ENCODE peak calls at places on chromosomes 1 and 21, in eight cellular contexts. One of them, this sample, is unnamed.

GRCh38 chr1:191343816-191344215 is 814.4 kb upstream of the RGS18 start:
- DNase-seq in kidney tubule cell: peak; percentile 58
- DNase-seq in naive thymus-derived CD8-positive, alpha-beta T cell: no peak
- DNase-seq in upper lobe of right lung: no peak
- DNase-seq in prostate gland: no peak
- DNase-seq in suprapubic skin: no peak
- DNase-seq in GM03348: no peak
- DNase-seq in stimulated activated CD4-positive, alpha-beta T cell treated with anti-CD3 and anti-CD28 coated beads, Interleukin-15, amount 100 ng/mL, for 24 hours: no peak
- DNase-seq in this sample: no peak

GRCh38 chr1:244161111-244161510 is 110.0 kb downstream of the ZBTB18 start:
- DNase-seq in kidney tubule cell: no peak
- DNase-seq in naive thymus-derived CD8-positive, alpha-beta T cell: no peak
- DNase-seq in stimulated activated CD4-positive, alpha-beta T cell treated with anti-CD3 and anti-CD28 coated beads, Interleukin-15, amount 100 ng/mL, for 24 hours: no peak
- DNase-seq in prostate gland: no peak
- DNase-seq in GM03348: no peak
- DNase-seq in upper lobe of right lung: no peak
- DNase-seq in suprapubic skin: no peak
- DNase-seq in this sample: no peak

GRCh38 chr1:178702141-178702540 is 22.9 kb upstream of the RALGPS2 start:
- DNase-seq in stimulated activated CD4-positive, alpha-beta T cell treated with anti-CD3 and anti-CD28 coated beads, Interleukin-15, amount 100 ng/mL, for 24 hours: no peak
- DNase-seq in naive thymus-derived CD8-positive, alpha-beta T cell: no peak
- DNase-seq in GM03348: peak; percentile 55
- DNase-seq in suprapubic skin: no peak
- DNase-seq in kidney tubule cell: no peak
- DNase-seq in prostate gland: no peak
- DNase-seq in upper lobe of right lung: no peak
- DNase-seq in this sample: no peak

GRCh38 chr21:14080040-14080763 is 130.6 kb downstream of the LIPI start:
- DNase-seq in kidney tubule cell: no peak
- DNase-seq in stimulated activated CD4-positive, alpha-beta T cell treated with anti-CD3 and anti-CD28 coated beads, Interleukin-15, amount 100 ng/mL, for 24 hours: no peak
- DNase-seq in prostate gland: no peak
- DNase-seq in GM03348: no peak
- DNase-seq in suprapubic skin: no peak
- DNase-seq in naive thymus-derived CD8-positive, alpha-beta T cell: no peak
- DNase-seq in upper lobe of right lung: no peak
- DNase-seq in this sample: no peak

GRCh38 chr1:52590275-52590674 is 11.9 kb upstream of the GPX7 start:
- DNase-seq in kidney tubule cell: no peak
- DNase-seq in GM03348: no peak
- DNase-seq in naive thymus-derived CD8-positive, alpha-beta T cell: no peak
- DNase-seq in suprapubic skin: no peak
- DNase-seq in prostate gland: no peak
- DNase-seq in stimulated activated CD4-positive, alpha-beta T cell treated with anti-CD3 and anti-CD28 coated beads, Interleukin-15, amount 100 ng/mL, for 24 hours: no peak
- DNase-seq in upper lobe of right lung: no peak
- DNase-seq in this sample: no peak

GRCh38 chr21:30436986-30437385 is 3.1 kb upstream of the KRTAP15-1 start:
- DNase-seq in suprapubic skin: no peak
- DNase-seq in GM03348: no peak
- DNase-seq in kidney tubule cell: no peak
- DNase-seq in prostate gland: no peak
- DNase-seq in upper lobe of right lung: no peak
- DNase-seq in naive thymus-derived CD8-positive, alpha-beta T cell: no peak
- DNase-seq in stimulated activated CD4-positive, alpha-beta T cell treated with anti-CD3 and anti-CD28 coated beads, Interleukin-15, amount 100 ng/mL, for 24 hours: no peak
- DNase-seq in this sample: no peak

GRCh38 chr1:46689326-46689725 is 17.7 kb downstream of the TEX38 start:
- DNase-seq in suprapubic skin: no peak
- DNase-seq in stimulated activated CD4-positive, alpha-beta T cell treated with anti-CD3 and anti-CD28 coated beads, Interleukin-15, amount 100 ng/mL, for 24 hours: no peak
- DNase-seq in kidney tubule cell: no peak
- DNase-seq in upper lobe of right lung: no peak
- DNase-seq in GM03348: no peak
- DNase-seq in naive thymus-derived CD8-positive, alpha-beta T cell: no peak
- DNase-seq in prostate gland: no peak
- DNase-seq in this sample: no peak

GRCh38 chr1:50959303-50959912 is 659 bp downstream of the FAF1 start:
- DNase-seq in suprapubic skin: no peak
- DNase-seq in stimulated activated CD4-positive, alpha-beta T cell treated with anti-CD3 and anti-CD28 coated beads, Interleukin-15, amount 100 ng/mL, for 24 hours: peak; percentile 55
- DNase-seq in prostate gland: peak; percentile 24
- DNase-seq in GM03348: peak; percentile 4
- DNase-seq in naive thymus-derived CD8-positive, alpha-beta T cell: peak; percentile 37
- DNase-seq in upper lobe of right lung: no peak
- DNase-seq in kidney tubule cell: peak; percentile 73
- DNase-seq in this sample: peak; percentile 68

GRCh38 chr1:151370211-151370911 is 2.1 kb downstream of the SELENBP1 start:
- DNase-seq in naive thymus-derived CD8-positive, alpha-beta T cell: no peak
- DNase-seq in stimulated activated CD4-positive, alpha-beta T cell treated with anti-CD3 and anti-CD28 coated beads, Interleukin-15, amount 100 ng/mL, for 24 hours: no peak
- DNase-seq in prostate gland: no peak
- DNase-seq in suprapubic skin: no peak
- DNase-seq in GM03348: no peak
- DNase-seq in upper lobe of right lung: peak; percentile 76
- DNase-seq in kidney tubule cell: no peak
- DNase-seq in this sample: no peak

GRCh38 chr1:169484683-169485426 is 889 bp downstream of the SLC19A2 start:
- DNase-seq in naive thymus-derived CD8-positive, alpha-beta T cell: no peak
- DNase-seq in GM03348: peak; percentile 58
- DNase-seq in upper lobe of right lung: peak; percentile 80
- DNase-seq in prostate gland: peak; percentile 42
- DNase-seq in suprapubic skin: peak; percentile 82
- DNase-seq in kidney tubule cell: peak; percentile 58
- DNase-seq in stimulated activated CD4-positive, alpha-beta T cell treated with anti-CD3 and anti-CD28 coated beads, Interleukin-15, amount 100 ng/mL, for 24 hours: peak; percentile 55
- DNase-seq in this sample: no peak

GRCh38 chr1:44251989-44252625 is 38.8 kb downstream of the DMAP1 start:
- DNase-seq in naive thymus-derived CD8-positive, alpha-beta T cell: no peak
- DNase-seq in suprapubic skin: no peak
- DNase-seq in stimulated activated CD4-positive, alpha-beta T cell treated with anti-CD3 and anti-CD28 coated beads, Interleukin-15, amount 100 ng/mL, for 24 hours: no peak
- DNase-seq in kidney tubule cell: no peak
- DNase-seq in prostate gland: no peak
- DNase-seq in upper lobe of right lung: no peak
- DNase-seq in GM03348: no peak
- DNase-seq in this sample: no peak

This sample was measured in natural killer cell treated with Interleukin-12 subunit alpha and Interleukin-12 subunit beta and Interleukin-15 and Interleukin-18, amount 100 ng/mL, for 72 hours.